ENCODE peak calls at places on chromosomes 16 and 17, in four cellular contexts. One of them, this sample, is unnamed.
A peak's percentile ranks its signal among the peaks of the same experiment; 100 is the strongest.

GRCh38 chr16:55605756-55606155 is 39.3 kb downstream of the CAPNS2 start:
- DNase-seq in fibroblast of mammary gland: no peak
- DNase-seq in HFF-Myc: no peak
- DNase-seq in tibial nerve: no peak
- DNase-seq in this sample: no peak

GRCh38 chr17:76138234-76138895 is 2.7 kb downstream of the FOXJ1 start:
- DNase-seq in HFF-Myc: no peak
- DNase-seq in tibial nerve: no peak
- DNase-seq in fibroblast of mammary gland: no peak
- DNase-seq in this sample: no peak

GRCh38 chr17:17749025-17749772 is 67.9 kb downstream of the RAI1 start:
- DNase-seq in tibial nerve: no peak
- DNase-seq in fibroblast of mammary gland: no peak
- DNase-seq in HFF-Myc: no peak
- DNase-seq in this sample: no peak

GRCh38 chr17:12567077-12568053 is 98.3 kb upstream of the MYOCD start:
- DNase-seq in fibroblast of mammary gland: no peak
- DNase-seq in HFF-Myc: no peak
- DNase-seq in tibial nerve: no peak
- DNase-seq in this sample: no peak

GRCh38 chr17:19533036-19533717 is 477 bp upstream of the SLC47A1 start:
- DNase-seq in HFF-Myc: no peak
- DNase-seq in tibial nerve: no peak
- DNase-seq in fibroblast of mammary gland: no peak
- DNase-seq in this sample: no peak

GRCh38 chr17:75010683-75011406 is 1.6 kb upstream of the MRPL58 start:
- DNase-seq in HFF-Myc: no peak
- DNase-seq in tibial nerve: no peak
- DNase-seq in fibroblast of mammary gland: peak; percentile 69
- DNase-seq in this sample: no peak

GRCh38 chr17:68199837-68200688 is 47.8 kb upstream of the AMZ2 start:
- DNase-seq in tibial nerve: no peak
- DNase-seq in HFF-Myc: no peak
- DNase-seq in fibroblast of mammary gland: no peak
- DNase-seq in this sample: no peak

GRCh38 chr16:85514601-85515318 is 98.4 kb upstream of the GSE1 start:
- DNase-seq in HFF-Myc: peak; percentile 72
- DNase-seq in fibroblast of mammary gland: peak; percentile 93
- DNase-seq in tibial nerve: peak; percentile 48
- DNase-seq in this sample: peak; percentile 98

GRCh38 chr17:75323043-75323591 is 33.9 kb upstream of the SLC25A19 start:
- DNase-seq in fibroblast of mammary gland: peak; percentile 88
- DNase-seq in HFF-Myc: peak; percentile 80
- DNase-seq in tibial nerve: peak; percentile 97
- DNase-seq in this sample: peak; percentile 69

GRCh38 chr17:57266842-57267241 is 10.5 kb downstream of the MSI2 start:
- DNase-seq in tibial nerve: no peak
- DNase-seq in fibroblast of mammary gland: no peak
- DNase-seq in HFF-Myc: no peak
- DNase-seq in this sample: no peak

GRCh38 chr16:31464781-31465260 is 5.5 kb downstream of the ARMC5 start:
- DNase-seq in HFF-Myc: no peak
- DNase-seq in fibroblast of mammary gland: no peak
- DNase-seq in tibial nerve: no peak
- DNase-seq in this sample: no peak

GRCh38 chr16:53952215-53953208 is 248.6 kb downstream of the FTO start:
- DNase-seq in tibial nerve: no peak
- DNase-seq in HFF-Myc: peak; percentile 2
- DNase-seq in fibroblast of mammary gland: peak; percentile 51
- DNase-seq in this sample: no peak

GRCh38 chr17:51398128-51398525 is 137.8 kb downstream of the UTP18 start:
- DNase-seq in fibroblast of mammary gland: no peak
- DNase-seq in HFF-Myc: no peak
- DNase-seq in tibial nerve: no peak
- DNase-seq in this sample: no peak

GRCh38 chr17:63622571-63623390 is 564 bp downstream of the MAP3K3 start:
- DNase-seq in tibial nerve: peak; percentile 37
- DNase-seq in HFF-Myc: no peak
- DNase-seq in fibroblast of mammary gland: peak; percentile 54
- DNase-seq in this sample: peak; percentile 50

GRCh38 chr17:42553866-42554249 is 1.1 kb downstream of the HSD17B1 start:
- DNase-seq in fibroblast of mammary gland: no peak
- DNase-seq in tibial nerve: no peak
- DNase-seq in HFF-Myc: no peak
- DNase-seq in this sample: peak; percentile 47

GRCh38 chr16:3020247-3020603 is at the start of gene TNFRSF12A:
- DNase-seq in tibial nerve: peak; percentile 42
- DNase-seq in fibroblast of mammary gland: peak; percentile 58
- DNase-seq in HFF-Myc: peak; percentile 9
- DNase-seq in this sample: peak; percentile 94

GRCh38 chr16:85477801-85478363 is 135.2 kb upstream of the GSE1 start:
- DNase-seq in tibial nerve: no peak
- DNase-seq in HFF-Myc: no peak
- DNase-seq in fibroblast of mammary gland: peak; percentile 8
- DNase-seq in this sample: no peak

GRCh38 chr16:48949636-48950035 is 332.0 kb downstream of the CBLN1 start:
- DNase-seq in HFF-Myc: no peak
- DNase-seq in fibroblast of mammary gland: no peak
- DNase-seq in tibial nerve: no peak
- DNase-seq in this sample: peak; percentile 54

GRCh38 chr17:79812969-79813825 is 16.3 kb upstream of the CBX8 start:
- DNase-seq in tibial nerve: no peak
- DNase-seq in HFF-Myc: no peak
- DNase-seq in fibroblast of mammary gland: no peak
- DNase-seq in this sample: no peak

GRCh38 chr17:13030459-13031305 is 12.9 kb upstream of the ELAC2 start:
- DNase-seq in tibial nerve: peak; percentile 77
- DNase-seq in fibroblast of mammary gland: peak; percentile 65
- DNase-seq in HFF-Myc: peak; percentile 79
- DNase-seq in this sample: peak; percentile 81

GRCh38 chr17:38851434-38851833 is 2.1 kb downstream of the RPL23 start:
- DNase-seq in fibroblast of mammary gland: peak; percentile 18
- DNase-seq in tibial nerve: no peak
- DNase-seq in HFF-Myc: no peak
- DNase-seq in this sample: no peak

GRCh38 chr17:77802811-77803220 is 155.7 kb upstream of the TNRC6C start:
- DNase-seq in tibial nerve: no peak
- DNase-seq in HFF-Myc: no peak
- DNase-seq in fibroblast of mammary gland: no peak
- DNase-seq in this sample: peak; percentile 18

GRCh38 chr16:87845807-87846619 is 23.3 kb downstream of the SLC7A5 start:
- DNase-seq in HFF-Myc: no peak
- DNase-seq in tibial nerve: no peak
- DNase-seq in fibroblast of mammary gland: no peak
- DNase-seq in this sample: peak; percentile 33

GRCh38 chr16:4859900-4860255 is 12.6 kb downstream of the UBN1 start:
- DNase-seq in fibroblast of mammary gland: no peak
- DNase-seq in HFF-Myc: no peak
- DNase-seq in tibial nerve: no peak
- DNase-seq in this sample: peak; percentile 23

GRCh38 chr17:13204607-13205237 is 186.9 kb upstream of the ELAC2 start:
- DNase-seq in fibroblast of mammary gland: no peak
- DNase-seq in HFF-Myc: no peak
- DNase-seq in tibial nerve: no peak
- DNase-seq in this sample: no peak

GRCh38 chr16:85557976-85558589 is 55.0 kb upstream of the GSE1 start:
- DNase-seq in tibial nerve: no peak
- DNase-seq in HFF-Myc: no peak
- DNase-seq in fibroblast of mammary gland: no peak
- DNase-seq in this sample: no peak

GRCh38 chr17:65677932-65678331 is 116.5 kb upstream of the AXIN2 start:
- DNase-seq in HFF-Myc: no peak
- DNase-seq in fibroblast of mammary gland: peak; percentile 25
- DNase-seq in tibial nerve: no peak
- DNase-seq in this sample: peak; percentile 51

GRCh38 chr17:9768381-9768934 is 22.9 kb downstream of the DHRS7C start:
- DNase-seq in fibroblast of mammary gland: peak; percentile 54
- DNase-seq in HFF-Myc: peak; percentile 25
- DNase-seq in tibial nerve: no peak
- DNase-seq in this sample: peak; percentile 32
- TF ChIP-seq CTCF in fibroblast of mammary gland: peak; percentile 44
- TF ChIP-seq CTCF in HFF-Myc: peak; percentile 31
- TF ChIP-seq CTCF in tibial nerve: peak; percentile 67
- TF ChIP-seq CTCF in this sample: peak; percentile 6

GRCh38 chr16:88847654-88848053 is 9.1 kb downstream of the GALNS start:
- DNase-seq in HFF-Myc: no peak
- DNase-seq in tibial nerve: no peak
- DNase-seq in fibroblast of mammary gland: no peak
- DNase-seq in this sample: no peak

GRCh38 chr16:88853336-88853941 is 3.3 kb downstream of the GALNS start:
- DNase-seq in tibial nerve: no peak
- DNase-seq in fibroblast of mammary gland: no peak
- DNase-seq in HFF-Myc: no peak
- DNase-seq in this sample: no peak

GRCh38 chr16:88848557-88848956 is 8.2 kb downstream of the GALNS start:
- DNase-seq in tibial nerve: no peak
- DNase-seq in fibroblast of mammary gland: no peak
- DNase-seq in HFF-Myc: no peak
- DNase-seq in this sample: no peak

GRCh38 chr16:88851616-88852015 is 5.1 kb downstream of the GALNS start:
- DNase-seq in HFF-Myc: no peak
- DNase-seq in tibial nerve: no peak
- DNase-seq in fibroblast of mammary gland: no peak
- DNase-seq in this sample: no peak

GRCh38 chr16:88850531-88851199 is 6.1 kb downstream of the GALNS start:
- DNase-seq in fibroblast of mammary gland: no peak
- DNase-seq in HFF-Myc: no peak
- DNase-seq in tibial nerve: no peak
- DNase-seq in this sample: no peak
- H3K4me3 ChIP-seq in fibroblast of mammary gland: no peak overlapping the region
- H3K4me3 ChIP-seq in HFF-Myc: no peak overlapping the region
- H3K4me3 ChIP-seq in tibial nerve: no peak overlapping the region
- H3K4me3 ChIP-seq in this sample: no peak overlapping the region

DNA sequence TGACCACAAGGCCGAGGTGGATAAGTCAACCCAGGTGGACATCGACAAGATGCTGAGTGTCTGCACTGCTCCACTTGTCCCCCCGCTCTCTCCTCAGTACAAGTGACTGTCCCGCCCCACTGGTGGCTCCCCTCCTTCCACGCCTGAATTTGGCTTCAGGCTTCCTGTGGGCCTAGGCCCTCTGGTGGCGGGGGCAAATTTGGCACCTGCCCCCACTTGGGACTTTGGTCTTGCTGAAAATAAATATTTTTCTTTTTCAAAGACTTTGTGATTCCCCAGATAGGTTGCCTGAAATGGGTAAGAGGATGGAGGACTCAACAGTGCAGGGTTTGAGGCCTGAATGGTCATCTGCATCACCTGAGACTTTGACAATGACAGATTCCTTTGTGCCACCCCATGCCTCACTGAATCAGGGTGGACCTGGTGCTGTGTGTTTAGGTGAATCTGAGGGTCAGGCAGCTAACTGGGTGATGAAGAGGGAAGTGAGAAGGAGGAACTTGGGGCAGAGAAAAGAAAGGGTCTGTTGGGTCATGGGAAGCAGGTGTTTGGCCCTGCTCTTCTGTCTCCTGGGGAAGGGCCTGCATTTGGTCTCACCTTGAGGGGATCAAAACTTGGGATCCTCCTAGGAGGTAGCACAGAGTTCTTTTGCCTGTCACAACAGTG is 2.0 kb downstream of the C16orf86 start:
- DNase-seq in tibial nerve: no peak
- DNase-seq in HFF-Myc: no peak
- DNase-seq in fibroblast of mammary gland: no peak
- DNase-seq in this sample: no peak
- TF ChIP-seq CTCF in tibial nerve: no peak
- TF ChIP-seq CTCF in HFF-Myc: peak; percentile 27
- TF ChIP-seq CTCF in fibroblast of mammary gland: peak; percentile 22
- TF ChIP-seq CTCF in this sample: peak; percentile 18

GRCh38 chr16:66905633-66906539 is 12.8 kb downstream of the CDH16 start:
- DNase-seq in fibroblast of mammary gland: no peak
- DNase-seq in tibial nerve: no peak
- DNase-seq in HFF-Myc: no peak
- DNase-seq in this sample: no peak

GRCh38 chr16:66904846-66905632 is 13.6 kb downstream of the CDH16 start:
- DNase-seq in HFF-Myc: no peak
- DNase-seq in fibroblast of mammary gland: no peak
- DNase-seq in tibial nerve: no peak
- DNase-seq in this sample: peak; percentile 71

GRCh38 chr16:66904428-66904845 is 14.2 kb downstream of the CDH16 start:
- DNase-seq in HFF-Myc: no peak
- DNase-seq in fibroblast of mammary gland: no peak
- DNase-seq in tibial nerve: no peak
- DNase-seq in this sample: no peak

GRCh38 chr16:66902648-66903543 is 15.8 kb downstream of the CDH16 start:
- DNase-seq in fibroblast of mammary gland: no peak
- DNase-seq in tibial nerve: no peak
- DNase-seq in HFF-Myc: no peak
- DNase-seq in this sample: no peak

DNA sequence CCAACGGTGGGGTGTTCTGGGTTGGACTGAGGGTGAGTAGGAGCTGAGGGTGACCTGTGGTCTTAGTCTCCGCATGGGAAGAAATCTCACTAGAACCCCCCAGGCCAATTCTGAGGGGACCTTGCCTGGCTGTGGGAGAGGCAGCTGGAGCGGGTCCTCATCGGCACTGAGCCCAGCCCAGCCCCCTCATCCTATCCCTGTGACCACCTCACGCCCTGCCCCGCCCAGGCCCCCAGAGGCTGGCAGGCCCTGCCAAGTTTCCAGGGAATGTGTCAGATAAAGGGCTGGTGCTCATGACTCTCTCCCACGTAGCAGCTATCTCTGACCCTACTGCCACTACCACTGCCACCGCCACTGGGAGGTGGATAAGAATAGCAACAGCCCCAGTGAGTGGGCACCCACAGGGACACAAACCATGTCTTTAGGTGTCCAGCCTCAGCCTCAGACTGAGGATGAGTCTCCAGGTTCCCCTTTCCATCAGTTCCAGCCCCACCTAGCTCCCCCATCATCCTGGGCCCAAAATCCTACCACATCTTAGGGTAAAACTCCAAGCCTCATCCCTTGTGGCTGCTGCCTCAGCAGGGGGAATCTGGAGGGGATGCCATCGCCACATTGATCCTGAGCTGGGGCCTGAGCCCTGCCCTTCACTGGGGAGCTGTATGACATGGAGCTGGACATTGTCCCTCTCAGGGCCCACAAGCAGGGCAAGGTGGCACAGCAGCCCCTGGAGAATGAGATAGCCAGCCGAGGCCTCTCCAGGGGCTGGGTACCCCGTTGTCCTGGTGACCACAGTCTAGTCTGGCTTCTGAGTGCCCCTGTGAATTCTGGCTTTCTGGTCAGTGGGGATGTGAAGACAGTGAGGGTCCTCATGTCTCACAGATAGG is 14.9 kb downstream of the CDH16 start:
- DNase-seq in fibroblast of mammary gland: no peak
- DNase-seq in HFF-Myc: no peak
- DNase-seq in tibial nerve: no peak
- DNase-seq in this sample: no peak
- H3K4me3 ChIP-seq in fibroblast of mammary gland: no peak overlapping the region
- H3K4me3 ChIP-seq in HFF-Myc: no peak overlapping the region
- H3K4me3 ChIP-seq in tibial nerve: no peak overlapping the region
- H3K4me3 ChIP-seq in this sample: no peak overlapping the region

This sample was measured in foreskin fibroblast.